ENCODE peak calls at places on chromosomes 7 and 10, in seven cellular contexts. M is A549; K is left ventricle myocardium inferior; Z is cardiac fibroblast; X is CD8-positive, alpha-beta memory T cell; D is uterus; P is AG04450. R is an unnamed sample.

GRCh38 chr7:150845471-150845870 is 6.8 kb upstream of the AOC1 start:
- DNase-seq in D (no peak), K (peak; percentile 63), M (no peak), P (no peak), Z (no peak), X (no peak), R (no peak)

GRCh38 chr10:75788394-75789205 is 357.2 kb downstream of the LRMDA start:
- DNase-seq in P (no peak), D (no peak), Z (peak; percentile 43), M (no peak), K (no peak), X (no peak), R (no peak)

GRCh38 chr10:3926268-3926667 is 141.3 kb upstream of the KLF6 start:
- DNase-seq in D (no peak), M (no peak), Z (no peak), X (no peak), K (no peak), P (no peak), R (no peak)

GRCh38 chr10:75653761-75654160 is 222.3 kb downstream of the LRMDA start:
- DNase-seq in X (no peak), M (no peak), D (no peak), K (no peak), P (no peak), Z (peak; percentile 1), R (no peak)

GRCh38 chr7:82019538-82019937 is 249.7 kb upstream of the HGF start:
- DNase-seq in D (no peak), Z (no peak), P (no peak), K (no peak), X (no peak), M (no peak), R (no peak)

GRCh38 chr10:119892188-119893065 is at the start of gene SEC23IP:
- DNase-seq in Z (peak; percentile 96), K (peak; percentile 96), P (peak; percentile 90), X (peak; percentile 93), D (peak; percentile 96), M (peak; percentile 98), R (peak; percentile 89)

GRCh38 chr7:4959881-4960280 is 894 bp upstream of the MMD2 start:
- DNase-seq in D (no peak), P (no peak), Z (no peak), X (no peak), K (no peak), M (no peak), R (no peak)

GRCh38 chr7:133076142-133076541 is 5.7 kb downstream of the CHCHD3 start:
- DNase-seq in K (no peak), D (no peak), Z (no peak), M (no peak), P (no peak), X (no peak), R (no peak)

GRCh38 chr10:87054373-87055295 is 34.5 kb downstream of the FAM25A start:
- DNase-seq in M (no peak), K (no peak), X (no peak), D (no peak), P (peak; percentile 39), Z (peak; percentile 68), R (no peak)

GRCh38 chr10:43930243-43930642 is 281.6 kb upstream of the ZNF32 start:
- DNase-seq in K (no peak), P (no peak), Z (no peak), X (no peak), M (no peak), D (no peak), R (no peak)

GRCh38 chr10:45591262-45591661 is 81.3 kb downstream of the ZFAND4 start:
- DNase-seq in K (no peak), D (no peak), M (no peak), Z (no peak), P (no peak), X (no peak), R (no peak)

GRCh38 chr10:45593938-45594275 is 78.7 kb downstream of the ZFAND4 start:
- DNase-seq in P (no peak), X (no peak), M (no peak), K (no peak), Z (no peak), D (no peak), R (no peak)

GRCh38 chr10:45594276-45595157 is 78.1 kb downstream of the ZFAND4 start:
- DNase-seq in Z (peak; percentile 87), M (peak; percentile 95), P (peak; percentile 75), X (peak; percentile 94), K (peak; percentile 93), D (peak; percentile 87), R (peak; percentile 90)

GRCh38 chr10:45592926-45593325 is 79.6 kb downstream of the ZFAND4 start:
- DNase-seq in X (no peak), K (no peak), D (no peak), M (no peak), P (no peak), Z (no peak), R (no peak)

DNA sequence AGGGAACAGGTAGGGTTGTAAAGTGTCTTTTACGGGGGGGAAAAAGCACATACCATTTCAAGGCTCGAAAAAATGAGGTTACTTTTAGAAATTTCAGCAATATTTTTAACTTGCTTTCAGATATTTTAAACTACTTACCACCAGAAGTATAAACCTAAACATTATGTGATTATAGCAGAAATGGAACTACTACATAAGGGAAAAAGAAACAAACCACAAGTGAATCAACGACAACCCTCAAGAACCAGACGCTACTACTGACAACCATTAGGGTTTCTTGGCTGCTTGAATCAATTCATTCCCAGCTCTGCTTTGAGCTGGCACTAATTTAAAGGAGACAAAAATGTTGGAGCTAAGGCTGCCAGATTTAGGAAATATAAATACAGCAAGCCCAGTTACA is 80.1 kb downstream of the ZFAND4 start:
- DNase-seq in D (no peak), Z (no peak), X (no peak), P (no peak), M (no peak), K (no peak), R (no peak)
- H3K4me3 ChIP-seq in D (no peak overlapping the region), Z (no peak overlapping the region), X (no peak overlapping the region), P (no peak overlapping the region), M (no peak overlapping the region), K (peak overlapping the region; percentile 87), R (no peak overlapping the region)

GRCh38 chr7:528451-528850 is 8.8 kb upstream of the PDGFA start:
- DNase-seq in K (no peak), M (no peak), X (no peak), P (no peak), Z (no peak), D (no peak), R (no peak)
- H3K4me3 ChIP-seq in K (no peak overlapping the region), M (no peak overlapping the region), X (no peak overlapping the region), P (no peak overlapping the region), Z (no peak overlapping the region), D (no peak overlapping the region), R (no peak overlapping the region)

GRCh38 chr7:2513702-2514101 is 5.9 kb upstream of the LFNG start:
- DNase-seq in X (no peak), M (no peak), D (no peak), K (no peak), Z (no peak), P (no peak), R (no peak)

GRCh38 chr7:2511769-2512168 is 7.8 kb upstream of the LFNG start:
- DNase-seq in D (no peak), M (no peak), Z (no peak), K (no peak), P (no peak), X (no peak), R (no peak)

GRCh38 chr7:2510909-2511768 is 8.4 kb upstream of the LFNG start:
- DNase-seq in K (no peak), Z (no peak), M (no peak), P (no peak), X (peak; percentile 74), D (no peak), R (no peak)

GRCh38 chr7:2512713-2513112 is 6.9 kb upstream of the LFNG start:
- DNase-seq in K (no peak), D (no peak), P (no peak), Z (no peak), M (no peak), X (no peak), R (no peak)

GRCh38 chr7:2512179-2512644 is 7.4 kb upstream of the LFNG start:
- DNase-seq in M (no peak), Z (no peak), P (no peak), X (no peak), D (no peak), K (peak; percentile 54), R (no peak)
- H3K4me3 ChIP-seq in M (no peak overlapping the region), Z (no peak overlapping the region), P (no peak overlapping the region), X (peak overlapping the region; percentile 66), D (no peak overlapping the region), K (no peak overlapping the region), R (no peak overlapping the region)

DNA sequence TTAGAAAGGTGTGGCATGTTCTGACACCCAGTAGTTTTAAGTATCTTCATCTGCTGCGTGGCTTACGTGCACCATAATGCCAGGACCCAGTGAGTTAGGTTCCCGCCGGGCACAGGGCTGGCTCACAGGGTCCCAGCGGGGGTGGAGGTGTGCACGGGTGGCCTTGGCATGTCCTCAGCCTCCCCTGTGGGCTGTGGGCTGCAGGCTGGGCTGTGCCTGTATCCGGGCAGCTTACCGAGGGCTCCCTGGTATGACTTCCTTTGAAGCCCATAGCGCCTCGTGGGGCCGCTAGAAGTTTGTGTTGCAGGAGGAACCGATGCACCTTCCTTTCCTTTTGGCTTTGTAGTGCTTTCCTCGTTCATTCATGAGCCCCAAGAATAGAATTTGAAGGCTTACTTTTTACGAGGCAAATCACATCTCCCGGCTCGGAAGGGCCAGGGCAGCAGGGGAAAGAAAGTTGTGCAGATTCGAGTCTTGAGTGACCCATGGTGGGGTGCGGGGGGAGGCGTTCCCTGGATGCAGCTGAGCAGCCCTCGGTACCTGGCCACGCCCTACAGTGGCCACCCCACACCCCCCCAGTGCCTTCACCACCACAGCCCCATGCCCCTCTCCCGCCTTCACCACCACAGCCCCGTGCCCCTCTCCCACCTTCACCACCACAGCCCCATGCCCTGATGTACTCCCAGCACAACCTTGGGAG is 113.2 kb downstream of the WDR37 start:
- DNase-seq in M (no peak), P (no peak), K (no peak), Z (no peak), X (no peak), D (no peak), R (no peak)
- H3K4me3 ChIP-seq in M (no peak overlapping the region), P (no peak overlapping the region), K (no peak overlapping the region), Z (no peak overlapping the region), X (no peak overlapping the region), D (no peak overlapping the region), R (no peak overlapping the region)

GRCh38 chr7:2172311-2173183 is 60.2 kb downstream of the MAD1L1 start:
- DNase-seq in D (no peak), Z (peak; percentile 88), M (peak; percentile 52), X (no peak), P (peak; percentile 95), K (no peak), R (no peak)
- H3K4me3 ChIP-seq in D (no peak overlapping the region), Z (no peak overlapping the region), M (no peak overlapping the region), X (no peak overlapping the region), P (no peak overlapping the region), K (peak overlapping the region; percentile 5), R (no peak overlapping the region)